ENCODE peak calls at places on chromosomes 7 and 10, in nine cellular contexts. A, D, B, N, S, R, U, C and T are unnamed samples.

GRCh38 chr7:71236488-71237179 is 104.7 kb downstream of the GALNT17 start:
- DNase-seq in A (no peak), D (no peak), B (no peak), N (no peak), S (no peak), R (no peak), U (no peak), C (no peak), T (no peak)

GRCh38 chr7:71718563-71718962 is 586.6 kb downstream of the GALNT17 start:
- DNase-seq in A (no peak), D (no peak), B (no peak), N (no peak), S (no peak), R (no peak), U (no peak), C (no peak), T (no peak)

GRCh38 chr7:2792856-2793487 is 51.1 kb downstream of the GNA12 start:
- DNase-seq in A (no peak), D (no peak), B (no peak), N (no peak), S (no peak), R (no peak), U (peak; percentile 39), C (no peak), T (no peak)

GRCh38 chr7:151774951-151775350 is 102.0 kb downstream of the PRKAG2 start:
- DNase-seq in A (no peak), D (no peak), B (no peak), N (no peak), S (no peak), R (no peak), U (no peak), C (no peak), T (no peak)

GRCh38 chr7:155214328-155214986 is 83.2 kb upstream of the INSIG1 start:
- DNase-seq in A (no peak), D (no peak), B (no peak), N (no peak), S (peak; percentile 54), R (no peak), U (no peak), C (no peak), T (peak; percentile 53)

GRCh38 chr7:104862719-104863118 is 151.3 kb upstream of the KMT2E start:
- DNase-seq in A (peak; percentile 28), D (no peak), B (no peak), N (no peak), S (no peak), R (no peak), U (no peak), C (no peak), T (no peak)

GRCh38 chr7:14936530-14936929 is 34.0 kb upstream of the DGKB start:
- DNase-seq in A (peak; percentile 18), D (no peak), B (no peak), N (no peak), S (no peak), R (no peak), U (no peak), C (peak; percentile 11), T (no peak)

GRCh38 chr7:43825391-43825808 is 43.9 kb downstream of the MRPS24 start:
- DNase-seq in A (no peak), D (no peak), B (no peak), N (no peak), S (no peak), R (no peak), U (no peak), C (no peak), T (no peak)

GRCh38 chr7:14210075-14210474 is 220.6 kb upstream of the ETV1 start:
- DNase-seq in A (no peak), D (no peak), B (no peak), N (no peak), S (peak; percentile 80), R (no peak), U (no peak), C (no peak), T (no peak)

GRCh38 chr10:5402798-5403197 is 1.8 kb downstream of the TUBAL3 start:
- DNase-seq in A (no peak), D (no peak), B (no peak), N (no peak), S (no peak), R (no peak), U (no peak), C (no peak), T (no peak)

GRCh38 chr10:15379043-15379442 is 8.0 kb upstream of the FAM171A1 start:
- DNase-seq in A (no peak), D (no peak), B (no peak), N (no peak), S (no peak), R (no peak), U (no peak), C (no peak), T (no peak)

GRCh38 chr7:32074787-32075570 is 4.8 kb upstream of the PDE1C start:
- DNase-seq in A (no peak), D (no peak), B (no peak), N (no peak), S (no peak), R (no peak), U (no peak), C (peak; percentile 92), T (no peak)

GRCh38 chr10:29841724-29842649 is 207.2 kb upstream of the SVIL start:
- DNase-seq in A (no peak), D (no peak), B (peak; percentile 75), N (no peak), S (peak; percentile 97), R (no peak), U (no peak), C (no peak), T (peak; percentile 37)

GRCh38 chr10:79001082-79001885 is 67.5 kb upstream of the ZMIZ1 start:
- DNase-seq in A (peak; percentile 62), D (no peak), B (no peak), N (no peak), S (no peak), R (no peak), U (peak; percentile 33), C (no peak), T (no peak)

GRCh38 chr10:129954916-129955315 is 9.2 kb downstream of the EBF3 start:
- DNase-seq in A (peak; percentile 68), D (no peak), B (no peak), N (no peak), S (no peak), R (no peak), U (no peak), C (no peak), T (no peak)

GRCh38 chr10:73439605-73440298 is 6.4 kb upstream of the MSS51 start:
- DNase-seq in A (peak; percentile 68), D (no peak), B (no peak), N (no peak), S (peak; percentile 42), R (no peak), U (no peak), C (no peak), T (no peak)

GRCh38 chr10:19815478-19816419 is 483 bp upstream of the PLXDC2 start:
- DNase-seq in A (peak; percentile 74), D (no peak), B (peak; percentile 83), N (no peak), S (peak; percentile 11), R (no peak), U (no peak), C (peak; percentile 75), T (peak; percentile 79)

GRCh38 chr10:35641430-35642015 is 573 bp downstream of the FZD8 start:
- DNase-seq in A (peak; percentile 46), D (no peak), B (no peak), N (no peak), S (peak; percentile 8), R (peak; percentile 45), U (no peak), C (no peak), T (peak; percentile 25)

GRCh38 chr10:3935141-3935540 is 150.1 kb upstream of the KLF6 start:
- DNase-seq in A (peak; percentile 89), D (peak; percentile 49), B (no peak), N (peak; percentile 77), S (no peak), R (peak; percentile 92), U (no peak), C (no peak), T (no peak)

GRCh38 chr10:69958232-69958902 is 94.3 kb upstream of the MACROH2A2 start:
- DNase-seq in A (peak; percentile 69), D (no peak), B (no peak), N (no peak), S (peak; percentile 35), R (peak; percentile 76), U (no peak), C (no peak), T (no peak)

GRCh38 chr7:151876899-151877777 is at the start of gene PRKAG2:
- DNase-seq in A (peak; percentile 41), D (peak; percentile 40), B (peak; percentile 84), N (peak; percentile 81), S (peak; percentile 95), R (peak; percentile 67), U (peak; percentile 85), C (no peak), T (no peak)

GRCh38 chr10:57964371-57964770 is 303.3 kb downstream of the IPMK start:
- DNase-seq in A (peak; percentile 82), D (no peak), B (no peak), N (no peak), S (peak; percentile 65), R (no peak), U (no peak), C (peak; percentile 83), T (no peak)

GRCh38 chr7:116443101-116443523 is 56.4 kb upstream of the CAV2 start:
- DNase-seq in A (peak; percentile 98), D (no peak), B (no peak), N (no peak), S (no peak), R (no peak), U (no peak), C (no peak), T (no peak)

GRCh38 chr7:78326870-78327269 is 528.3 kb downstream of the PHTF2 start:
- DNase-seq in A (no peak), D (no peak), B (no peak), N (no peak), S (peak; percentile 14), R (no peak), U (no peak), C (peak; percentile 65), T (no peak)

GRCh38 chr10:30019468-30019867 is 39.9 kb downstream of the JCAD start:
- DNase-seq in A (no peak), D (no peak), B (no peak), N (no peak), S (no peak), R (no peak), U (no peak), C (no peak), T (no peak)

GRCh38 chr7:68005992-68006391 is 1009.4 kb downstream of the TYW1 start:
- DNase-seq in A (no peak), D (no peak), B (no peak), N (no peak), S (no peak), R (no peak), U (no peak), C (no peak), T (peak; percentile 13)

GRCh38 chr10:70331486-70332268 is 47.9 kb upstream of the NPFFR1 start:
- DNase-seq in A (peak; percentile 95), D (no peak), B (no peak), N (no peak), S (peak; percentile 67), R (peak; percentile 69), U (peak; percentile 93), C (peak; percentile 62), T (no peak)

GRCh38 chr7:114859477-114859876 is 62.4 kb upstream of the MDFIC start:
- DNase-seq in A (no peak), D (no peak), B (no peak), N (no peak), S (no peak), R (no peak), U (no peak), C (no peak), T (no peak)

GRCh38 chr7:73520673-73521635 is 1.1 kb downstream of the BAZ1B start:
- DNase-seq in A (peak; percentile 48), D (no peak), B (peak; percentile 42), N (no peak), S (peak; percentile 35), R (no peak), U (no peak), C (peak; percentile 16), T (no peak)

GRCh38 chr10:14648042-14648765 is 126.5 kb downstream of the FAM107B start:
- DNase-seq in A (peak; percentile 51), D (peak; percentile 42), B (peak; percentile 66), N (peak; percentile 71), S (peak; percentile 79), R (peak; percentile 80), U (peak; percentile 73), C (peak; percentile 77), T (no peak)